ENCODE peak calls at places on chromosomes 16 and 17, in four cellular contexts. One of them, this sample, is unnamed.

GRCh38 chr16:54007504-54007903 is 279.1 kb downstream of the IRX3 start:
- DNase-seq in WTC11: no peak
- DNase-seq in GM12878: no peak
- DNase-seq in HepG2: no peak
- DNase-seq in this sample: no peak

GRCh38 chr17:16273499-16273898 is 56.5 kb downstream of the PIGL start:
- DNase-seq in HepG2: no peak
- DNase-seq in GM12878: no peak
- DNase-seq in WTC11: no peak
- DNase-seq in this sample: peak

GRCh38 chr17:40932608-40933007 is 4.8 kb downstream of the KRT23 start:
- DNase-seq in GM12878: no peak
- DNase-seq in HepG2: peak
- DNase-seq in WTC11: no peak
- DNase-seq in this sample: no peak

GRCh38 chr16:17277981-17278381 is 192.8 kb downstream of the XYLT1 start:
- DNase-seq in WTC11: peak
- DNase-seq in HepG2: peak
- DNase-seq in GM12878: no peak
- DNase-seq in this sample: no peak

GRCh38 chr16:23803591-23804123 is 32.1 kb upstream of the PRKCB start:
- DNase-seq in GM12878: no peak
- DNase-seq in WTC11: peak
- DNase-seq in HepG2: peak
- DNase-seq in this sample: peak

GRCh38 chr16:73149329-73149728 is 101.4 kb upstream of the ZFHX3 start:
- DNase-seq in GM12878: no peak
- DNase-seq in HepG2: peak
- DNase-seq in WTC11: no peak
- DNase-seq in this sample: no peak

GRCh38 chr16:24036614-24037013 is 200.8 kb downstream of the PRKCB start:
- DNase-seq in GM12878: no peak
- DNase-seq in HepG2: peak
- DNase-seq in WTC11: peak
- DNase-seq in this sample: peak

GRCh38 chr17:67912656-67913055 is 83.6 kb downstream of the C17orf58 start:
- DNase-seq in HepG2: no peak
- DNase-seq in GM12878: no peak
- DNase-seq in WTC11: no peak
- DNase-seq in this sample: no peak

GRCh38 chr17:8788998-8789397 is 10.2 kb downstream of the MFSD6L start:
- DNase-seq in GM12878: no peak
- DNase-seq in WTC11: no peak
- DNase-seq in HepG2: peak
- DNase-seq in this sample: no peak

GRCh38 chr16:88356727-88357199 is 26.0 kb upstream of the ZNF469 start:
- DNase-seq in HepG2: no peak
- DNase-seq in WTC11: no peak
- DNase-seq in GM12878: no peak
- DNase-seq in this sample: no peak

DNA sequence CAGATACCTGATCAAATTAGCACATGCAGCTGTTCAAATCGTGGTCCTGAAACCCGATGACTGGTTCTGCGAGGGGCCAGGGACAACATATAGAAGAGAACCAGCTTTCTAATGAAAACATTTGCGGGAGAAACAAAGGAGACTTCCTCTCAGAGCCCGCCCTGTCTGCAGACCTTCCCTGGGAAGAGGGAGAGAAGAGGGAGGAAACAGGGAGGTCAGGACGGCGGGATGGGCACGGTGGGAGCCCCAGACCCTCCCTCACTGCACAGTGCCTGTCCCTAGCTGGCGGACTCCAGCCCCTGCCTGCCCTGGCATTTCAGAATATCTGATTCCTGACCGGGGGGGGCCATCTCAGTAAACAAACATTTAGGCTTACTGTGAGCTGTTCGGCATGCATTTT is 317.3 kb downstream of the FOXL1 start:
- DNase-seq in GM12878: no peak
- DNase-seq in WTC11: no peak
- DNase-seq in HepG2: no peak
- DNase-seq in this sample: no peak
- TF ChIP-seq ETV6 in GM12878: no peak
- TF ChIP-seq ETV6 in WTC11: no peak
- TF ChIP-seq ETV6 in HepG2: no peak
- TF ChIP-seq ETV6 in this sample: no peak

DNA sequence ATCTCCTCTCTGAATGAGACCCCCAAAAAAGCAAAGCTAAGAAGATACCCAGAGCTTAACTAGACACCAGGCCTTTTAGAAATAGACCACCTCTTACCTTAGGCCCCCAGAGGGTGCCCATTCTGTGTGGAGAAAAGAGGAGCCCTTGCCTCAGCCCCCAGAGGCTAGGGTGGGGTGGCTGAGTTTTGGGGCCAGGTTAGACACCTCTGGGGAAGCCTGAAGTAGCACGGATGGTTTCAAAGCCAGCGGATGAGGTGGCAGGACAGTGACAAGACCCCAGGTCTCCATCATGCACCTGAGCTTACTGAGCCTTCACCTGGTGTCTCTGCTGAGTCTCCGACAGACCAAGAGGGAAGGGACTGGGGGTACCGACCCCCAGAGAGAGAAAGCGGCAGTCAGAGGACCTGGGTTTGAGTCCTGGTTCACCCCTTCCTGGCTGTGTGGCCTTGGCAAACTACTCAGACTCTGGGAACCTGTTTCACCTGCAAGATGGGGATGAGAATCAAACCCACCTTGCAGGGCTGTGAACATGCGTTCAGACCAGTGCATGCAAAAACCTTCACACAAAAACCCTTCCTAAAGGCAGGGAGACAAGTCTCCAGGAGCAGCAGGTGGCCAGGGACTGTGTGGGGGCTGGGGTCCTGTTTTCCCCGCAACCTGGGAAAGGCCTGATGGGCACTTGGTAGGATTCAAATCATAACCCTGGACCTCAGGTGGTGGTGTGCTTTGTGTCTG is 7.7 kb downstream of the SCGB1C2 start:
- DNase-seq in WTC11: no peak
- DNase-seq in HepG2: no peak
- DNase-seq in GM12878: no peak
- DNase-seq in this sample: no peak
- TF ChIP-seq ATF2 in WTC11: no peak
- TF ChIP-seq ATF2 in HepG2: no peak
- TF ChIP-seq ATF2 in GM12878: no peak
- TF ChIP-seq ATF2 in this sample: no peak

GRCh38 chr17:6640536-6641373 is at the start of the genes KIAA0753 and TXNDC17:
- DNase-seq in GM12878: peak
- DNase-seq in HepG2: peak
- DNase-seq in WTC11: peak
- DNase-seq in this sample: peak

GRCh38 chr17:6642592-6642991 is 1.7 kb downstream of the TXNDC17 start:
- DNase-seq in HepG2: no peak
- DNase-seq in WTC11: no peak
- DNase-seq in GM12878: no peak
- DNase-seq in this sample: no peak

GRCh38 chr17:6639651-6640535 is 618 bp downstream of the KIAA0753 start:
- DNase-seq in GM12878: no peak
- DNase-seq in HepG2: no peak
- DNase-seq in WTC11: peak
- DNase-seq in this sample: no peak

GRCh38 chr17:6643460-6644125 is 2.7 kb downstream of the TXNDC17 start:
- DNase-seq in WTC11: no peak
- DNase-seq in HepG2: no peak
- DNase-seq in GM12878: no peak
- DNase-seq in this sample: no peak

DNA sequence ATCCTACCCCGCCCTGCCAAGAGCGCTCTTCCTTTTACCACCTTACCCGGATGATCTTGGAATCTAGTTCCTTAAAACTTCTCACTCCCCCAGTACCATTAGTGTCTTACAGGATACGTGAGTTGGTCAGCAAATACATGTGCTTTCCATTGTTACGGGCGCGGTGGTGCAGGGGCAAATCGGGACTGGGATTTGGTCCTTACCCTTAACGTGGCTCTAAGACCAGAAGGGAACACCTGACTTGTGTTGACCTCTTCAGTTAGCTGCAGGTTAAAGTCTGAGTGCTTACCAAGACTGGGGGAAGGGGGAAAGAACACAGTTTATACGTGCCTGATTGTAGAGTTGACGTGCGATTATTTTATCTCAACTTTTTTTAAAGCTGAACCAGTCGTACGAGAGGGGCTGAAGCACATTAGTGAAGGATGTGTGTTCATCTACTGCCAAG is 536 bp downstream of the TXNDC17 start:
- DNase-seq in HepG2: no peak
- DNase-seq in GM12878: no peak
- DNase-seq in WTC11: no peak
- DNase-seq in this sample: peak
- TF ChIP-seq ETV6 in HepG2: no peak
- TF ChIP-seq ETV6 in GM12878: no peak
- TF ChIP-seq ETV6 in WTC11: no peak
- TF ChIP-seq ETV6 in this sample: no peak

GRCh38 chr16:65281636-65282035 is 159.8 kb upstream of the CDH11 start:
- DNase-seq in GM12878: no peak
- DNase-seq in HepG2: no peak
- DNase-seq in WTC11: peak
- DNase-seq in this sample: no peak
- TF ChIP-seq ATF2 in GM12878: no peak
- TF ChIP-seq ATF2 in HepG2: no peak
- TF ChIP-seq ATF2 in WTC11: no peak
- TF ChIP-seq ATF2 in this sample: no peak

GRCh38 chr17:64634217-64634616 is 27.9 kb downstream of the SMURF2 start:
- DNase-seq in GM12878: no peak
- DNase-seq in HepG2: no peak
- DNase-seq in WTC11: no peak
- DNase-seq in this sample: no peak

GRCh38 chr17:64632606-64633005 is 29.5 kb downstream of the SMURF2 start:
- DNase-seq in WTC11: no peak
- DNase-seq in HepG2: no peak
- DNase-seq in GM12878: no peak
- DNase-seq in this sample: no peak

GRCh38 chr17:64632193-64632592 is 29.9 kb downstream of the SMURF2 start:
- DNase-seq in WTC11: no peak
- DNase-seq in HepG2: no peak
- DNase-seq in GM12878: no peak
- DNase-seq in this sample: no peak

GRCh38 chr17:64638552-64639198 is 23.4 kb downstream of the SMURF2 start:
- DNase-seq in WTC11: no peak
- DNase-seq in GM12878: no peak
- DNase-seq in HepG2: no peak
- DNase-seq in this sample: no peak

GRCh38 chr17:64635647-64636305 is 26.3 kb downstream of the SMURF2 start:
- DNase-seq in GM12878: peak
- DNase-seq in HepG2: no peak
- DNase-seq in WTC11: no peak
- DNase-seq in this sample: no peak
- TF ChIP-seq ETV6 in GM12878: no peak
- TF ChIP-seq ETV6 in HepG2: no peak
- TF ChIP-seq ETV6 in WTC11: no peak
- TF ChIP-seq ETV6 in this sample: no peak

GRCh38 chr16:66511615-66512500 is 38.1 kb downstream of the TK2 start:
- DNase-seq in GM12878: no peak
- DNase-seq in WTC11: peak
- DNase-seq in HepG2: no peak
- DNase-seq in this sample: no peak

GRCh38 chr16:66509576-66509975 is 40.3 kb downstream of the TK2 start:
- DNase-seq in WTC11: no peak
- DNase-seq in GM12878: no peak
- DNase-seq in HepG2: no peak
- DNase-seq in this sample: no peak

GRCh38 chr16:66510298-66510697 is 39.6 kb downstream of the TK2 start:
- DNase-seq in GM12878: no peak
- DNase-seq in HepG2: no peak
- DNase-seq in WTC11: no peak
- DNase-seq in this sample: no peak

GRCh38 chr16:66512589-66513404 is 37.1 kb downstream of the TK2 start:
- DNase-seq in WTC11: no peak
- DNase-seq in GM12878: no peak
- DNase-seq in HepG2: peak
- DNase-seq in this sample: no peak

DNA sequence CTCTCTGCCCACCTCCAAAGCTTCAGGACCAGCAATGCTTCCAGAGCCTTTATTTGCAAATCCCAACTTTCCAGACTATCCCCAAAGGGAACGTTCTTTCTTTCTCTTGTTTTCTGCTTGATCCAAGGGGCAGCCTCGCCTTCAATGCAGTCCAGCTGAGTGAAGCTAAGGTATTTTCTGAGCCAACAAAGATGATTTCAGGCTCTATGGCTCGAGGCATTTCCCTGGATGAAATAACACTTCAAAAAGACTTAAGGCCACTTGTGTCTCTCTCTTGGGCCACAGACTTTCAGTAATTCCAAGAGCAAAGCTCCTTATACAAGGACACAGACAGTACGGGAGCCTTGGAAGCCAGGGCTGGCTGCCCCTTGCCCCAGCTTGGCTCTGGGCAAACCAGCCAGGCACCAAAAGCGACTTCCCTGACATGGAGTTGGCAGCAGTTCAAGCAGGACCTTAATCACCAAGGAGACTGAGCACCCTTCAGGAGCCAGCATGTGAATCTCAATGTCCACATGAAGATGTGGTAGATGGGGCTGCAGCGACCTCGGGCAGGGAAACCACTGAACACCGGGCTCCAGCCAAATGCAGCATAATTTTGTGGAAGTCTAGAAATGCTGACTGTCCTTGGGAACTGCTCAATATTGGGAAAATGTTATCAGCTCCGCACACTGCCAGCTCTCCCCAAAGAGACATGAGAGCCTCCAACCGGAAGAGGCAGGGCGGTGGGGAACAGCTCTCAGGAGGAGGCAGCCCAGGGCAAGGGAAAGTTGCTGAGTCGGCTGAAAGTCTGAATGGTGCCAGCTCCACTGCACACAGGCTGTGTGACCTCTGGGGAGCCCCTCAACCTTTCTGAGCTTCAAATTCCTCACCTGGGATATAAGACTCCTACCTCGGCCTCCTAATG is 39.0 kb downstream of the TK2 start:
- DNase-seq in GM12878: no peak
- DNase-seq in HepG2: no peak
- DNase-seq in WTC11: no peak
- DNase-seq in this sample: no peak
- TF ChIP-seq ATF2 in GM12878: no peak
- TF ChIP-seq ATF2 in HepG2: no peak
- TF ChIP-seq ATF2 in WTC11: no peak
- TF ChIP-seq ATF2 in this sample: no peak

This sample was measured in K562.